ENCODE peak calls at places on chromosomes 3 and 15, in ten cellular contexts. Y, W, C, A, Q, J, U, K, V and E are unnamed samples.
A peak's percentile ranks its signal among the peaks of the same experiment; 100 is the strongest.

GRCh38 chr15:80825361-80826030 is 46.3 kb downstream of the CEMIP start:
- DNase-seq in Y (no peak), W (peak; percentile 29), C (no peak), A (peak; percentile 58), Q (no peak), J (no peak), U (no peak), K (no peak), V (no peak), E (no peak)

GRCh38 chr15:65386376-65386775 is 8.6 kb upstream of the IGDCC3 start:
- DNase-seq in Y (no peak), W (no peak), C (no peak), A (no peak), Q (no peak), J (no peak), U (no peak), K (no peak), V (no peak), E (no peak)

GRCh38 chr3:53161345-53161819 is 373 bp downstream of the PRKCD start:
- DNase-seq in Y (peak; percentile 19), W (no peak), C (no peak), A (peak; percentile 54), Q (peak; percentile 93), J (no peak), U (peak; percentile 74), K (no peak), V (peak; percentile 42), E (no peak)

GRCh38 chr15:31397851-31398661 is 71.4 kb downstream of the KLF13 start:
- DNase-seq in Y (peak; percentile 68), W (no peak), C (no peak), A (no peak), Q (no peak), J (no peak), U (no peak), K (no peak), V (no peak), E (no peak)

GRCh38 chr15:90956551-90957104 is 1.9 kb downstream of the RCCD1 start:
- DNase-seq in Y (peak; percentile 32), W (no peak), C (peak; percentile 74), A (peak; percentile 85), Q (peak; percentile 92), J (peak; percentile 35), U (peak; percentile 84), K (peak; percentile 57), V (peak; percentile 85), E (peak; percentile 37)

GRCh38 chr15:68646751-68647150 is 68.0 kb downstream of the CORO2B start:
- DNase-seq in Y (no peak), W (no peak), C (no peak), A (no peak), Q (no peak), J (no peak), U (no peak), K (no peak), V (no peak), E (no peak)

GRCh38 chr15:40323953-40324937 is 753 bp downstream of the INAFM2 start:
- DNase-seq in Y (no peak), W (no peak), C (no peak), A (peak; percentile 56), Q (peak; percentile 90), J (no peak), U (peak; percentile 74), K (no peak), V (peak; percentile 53), E (peak; percentile 76)

GRCh38 chr3:13148126-13148525 is 74.9 kb upstream of the IQSEC1 start:
- DNase-seq in Y (no peak), W (no peak), C (peak; percentile 41), A (no peak), Q (peak; percentile 57), J (no peak), U (no peak), K (no peak), V (no peak), E (no peak)

GRCh38 chr3:129645291-129645690 is 38.8 kb upstream of the PLXND1 start:
- DNase-seq in Y (no peak), W (no peak), C (no peak), A (no peak), Q (no peak), J (no peak), U (no peak), K (no peak), V (no peak), E (no peak)

GRCh38 chr3:32500225-32500624 is 2.4 kb downstream of the CMTM6 start:
- DNase-seq in Y (no peak), W (no peak), C (no peak), A (no peak), Q (no peak), J (no peak), U (no peak), K (no peak), V (no peak), E (no peak)

GRCh38 chr15:32091505-32092380 is 61.4 kb downstream of the CHRNA7 start:
- DNase-seq in Y (no peak), W (no peak), C (no peak), A (no peak), Q (no peak), J (no peak), U (no peak), K (no peak), V (no peak), E (no peak)

GRCh38 chr15:51494411-51495314 is 127.9 kb downstream of the DMXL2 start:
- DNase-seq in Y (no peak), W (no peak), C (no peak), A (peak; percentile 19), Q (no peak), J (no peak), U (no peak), K (peak; percentile 18), V (no peak), E (no peak)

GRCh38 chr15:80423215-80423614 is 19.0 kb downstream of the ARNT2 start:
- DNase-seq in Y (no peak), W (no peak), C (no peak), A (peak; percentile 21), Q (no peak), J (peak; percentile 6), U (no peak), K (no peak), V (no peak), E (no peak)

GRCh38 chr15:94723801-94724200 is 492.4 kb downstream of the MCTP2 start:
- DNase-seq in Y (no peak), W (no peak), C (no peak), A (no peak), Q (no peak), J (no peak), U (no peak), K (no peak), V (no peak), E (no peak)

GRCh38 chr3:16088496-16088895 is 86.0 kb upstream of the GALNT15 start:
- DNase-seq in Y (peak; percentile 53), W (no peak), C (no peak), A (peak; percentile 66), Q (no peak), J (no peak), U (no peak), K (no peak), V (no peak), E (no peak)

GRCh38 chr15:26771917-26772587 is 814 bp downstream of the GABRB3 start:
- DNase-seq in Y (no peak), W (no peak), C (no peak), A (peak; percentile 20), Q (no peak), J (no peak), U (no peak), K (no peak), V (no peak), E (no peak)

GRCh38 chr15:70156781-70157261 is 59.1 kb upstream of the TLE3 start:
- DNase-seq in Y (peak; percentile 71), W (no peak), C (no peak), A (peak; percentile 85), Q (no peak), J (no peak), U (no peak), K (peak; percentile 20), V (no peak), E (no peak)

GRCh38 chr3:29412117-29412516 is 131.2 kb downstream of the RBMS3 start:
- DNase-seq in Y (no peak), W (no peak), C (no peak), A (no peak), Q (no peak), J (no peak), U (no peak), K (no peak), V (no peak), E (no peak)

GRCh38 chr3:27186013-27186412 is 183.2 kb downstream of the NEK10 start:
- DNase-seq in Y (no peak), W (no peak), C (no peak), A (peak; percentile 2), Q (no peak), J (no peak), U (no peak), K (no peak), V (no peak), E (no peak)

GRCh38 chr3:183907911-183908331 is 23.2 kb upstream of the PARL start:
- DNase-seq in Y (no peak), W (no peak), C (no peak), A (no peak), Q (no peak), J (no peak), U (no peak), K (no peak), V (no peak), E (no peak)

GRCh38 chr15:91208366-91208765 is 108.3 kb downstream of the SV2B start:
- DNase-seq in Y (no peak), W (no peak), C (no peak), A (no peak), Q (no peak), J (no peak), U (no peak), K (no peak), V (no peak), E (no peak)

GRCh38 chr3:10551821-10552630 is 46.6 kb upstream of the ATP2B2 start:
- DNase-seq in Y (peak; percentile 89), W (no peak), C (peak; percentile 77), A (peak; percentile 66), Q (no peak), J (peak; percentile 57), U (peak; percentile 87), K (no peak), V (peak; percentile 91), E (peak; percentile 30)

GRCh38 chr3:44966795-44967278 is 9.1 kb downstream of the ZDHHC3 start:
- DNase-seq in Y (no peak), W (no peak), C (no peak), A (no peak), Q (no peak), J (no peak), U (no peak), K (no peak), V (no peak), E (peak; percentile 82)